ENCODE peak calls at places on chromosomes 1 and 21, in ten cellular contexts. T is kidney epithelial cell; D is upper lobe of right lung; N is fibroblast of the aortic adventitia; W is CD4-positive, alpha-beta memory T cell; E is brain microvascular endothelial cell; P is HFF-Myc; K is cardiac fibroblast; F is stomach; G is body of pancreas. H is an unnamed sample.

GRCh38 chr1:2494323-2494693 is 18.2 kb downstream of the PLCH2 start:
- DNase-seq in W (no peak), D (no peak), F (no peak), T (peak; percentile 48), K (peak; percentile 30), G (no peak), P (peak; percentile 25), E (no peak), N (no peak), H (no peak)

GRCh38 chr1:1215266-1215676 is 1.3 kb upstream of the TNFRSF4 start:
- DNase-seq in K (no peak), W (no peak), P (no peak), G (no peak), N (no peak), D (no peak), E (no peak), F (no peak), T (no peak), H (no peak)

GRCh38 chr1:200893411-200893901 is 1.2 kb upstream of the INAVA start:
- DNase-seq in P (no peak), K (no peak), D (no peak), G (no peak), T (no peak), E (no peak), F (no peak), W (no peak), N (no peak), H (no peak)

GRCh38 chr21:41506526-41507520 is 1.1 kb downstream of the TMPRSS2 start:
- DNase-seq in N (no peak), F (peak; percentile 75), P (no peak), G (peak; percentile 69), W (no peak), E (no peak), T (no peak), D (peak; percentile 83), K (no peak), H (no peak)

GRCh38 chr1:97160796-97161195 is 439.2 kb downstream of the PTBP2 start:
- DNase-seq in W (no peak), F (no peak), E (no peak), G (no peak), N (peak; percentile 58), D (no peak), K (peak; percentile 73), T (no peak), P (no peak), H (peak; percentile 89)

GRCh38 chr1:182215797-182216196 is 154.3 kb upstream of the ZNF648 start:
- DNase-seq in P (peak; percentile 61), K (no peak), E (no peak), D (no peak), T (no peak), N (no peak), F (no peak), W (no peak), G (no peak), H (no peak)

GRCh38 chr1:116356673-116357072 is 16.4 kb upstream of the ATP1A1 start:
- DNase-seq in W (no peak), K (peak; percentile 75), D (no peak), E (peak; percentile 48), P (no peak), F (no peak), G (no peak), T (no peak), N (peak; percentile 57), H (no peak)

GRCh38 chr1:86538775-86539174 is 8.1 kb upstream of the CLCA4 start:
- DNase-seq in N (no peak), E (no peak), G (no peak), W (no peak), P (no peak), F (no peak), D (no peak), T (no peak), K (no peak), H (no peak)

GRCh38 chr1:54579337-54579781 is 31.3 kb downstream of the ACOT11 start:
- DNase-seq in T (no peak), P (no peak), N (no peak), W (no peak), G (no peak), K (no peak), E (no peak), D (no peak), F (no peak), H (no peak)

GRCh38 chr1:67677925-67678324 is 7.1 kb upstream of the GADD45A start:
- DNase-seq in P (no peak), W (no peak), E (no peak), G (no peak), D (no peak), N (peak; percentile 68), T (no peak), F (no peak), K (no peak), H (no peak)

GRCh38 chr1:24870551-24871195 is 59.4 kb downstream of the RUNX3 start:
- DNase-seq in N (no peak), K (no peak), T (no peak), E (no peak), F (peak; percentile 24), D (no peak), W (no peak), P (no peak), G (no peak), H (no peak)

GRCh38 chr1:17922833-17923232 is 167.7 kb downstream of the ACTL8 start:
- DNase-seq in P (no peak), N (peak; percentile 31), F (peak; percentile 36), E (peak; percentile 25), K (peak; percentile 28), W (no peak), G (no peak), D (no peak), T (no peak), H (no peak)

GRCh38 chr1:74468982-74469603 is 43.3 kb downstream of the LRRC53 start:
- DNase-seq in K (peak; percentile 56), E (no peak), N (peak; percentile 51), F (no peak), W (no peak), P (peak; percentile 11), D (no peak), G (no peak), T (peak; percentile 9), H (no peak)

GRCh38 chr1:8571200-8571984 is 246.0 kb downstream of the RERE start:
- DNase-seq in K (peak; percentile 76), T (no peak), W (no peak), F (peak; percentile 73), P (no peak), E (peak; percentile 66), G (peak; percentile 30), D (no peak), N (peak; percentile 83), H (no peak)

GRCh38 chr1:89273324-89273778 is 691 bp upstream of the GBP5 start:
- DNase-seq in K (no peak), E (no peak), F (no peak), G (no peak), D (no peak), W (no peak), P (no peak), N (no peak), T (no peak), H (no peak)

GRCh38 chr1:230375795-230376194 is 50.3 kb downstream of the PGBD5 start:
- DNase-seq in E (no peak), P (no peak), T (no peak), K (no peak), G (no peak), N (no peak), D (no peak), F (no peak), W (no peak), H (no peak)

GRCh38 chr1:226109829-226110248 is 47.3 kb downstream of the H3-3A start:
- DNase-seq in P (peak; percentile 59), E (peak; percentile 72), W (peak; percentile 69), N (peak; percentile 67), D (peak; percentile 95), T (no peak), G (peak; percentile 88), K (peak; percentile 90), F (peak; percentile 88), H (no peak)

GRCh38 chr1:211910917-211911485 is 80.4 kb upstream of the LPGAT1 start:
- DNase-seq in E (no peak), N (no peak), P (peak; percentile 22), G (no peak), W (no peak), F (no peak), D (no peak), K (no peak), T (no peak), H (no peak)

DNA sequence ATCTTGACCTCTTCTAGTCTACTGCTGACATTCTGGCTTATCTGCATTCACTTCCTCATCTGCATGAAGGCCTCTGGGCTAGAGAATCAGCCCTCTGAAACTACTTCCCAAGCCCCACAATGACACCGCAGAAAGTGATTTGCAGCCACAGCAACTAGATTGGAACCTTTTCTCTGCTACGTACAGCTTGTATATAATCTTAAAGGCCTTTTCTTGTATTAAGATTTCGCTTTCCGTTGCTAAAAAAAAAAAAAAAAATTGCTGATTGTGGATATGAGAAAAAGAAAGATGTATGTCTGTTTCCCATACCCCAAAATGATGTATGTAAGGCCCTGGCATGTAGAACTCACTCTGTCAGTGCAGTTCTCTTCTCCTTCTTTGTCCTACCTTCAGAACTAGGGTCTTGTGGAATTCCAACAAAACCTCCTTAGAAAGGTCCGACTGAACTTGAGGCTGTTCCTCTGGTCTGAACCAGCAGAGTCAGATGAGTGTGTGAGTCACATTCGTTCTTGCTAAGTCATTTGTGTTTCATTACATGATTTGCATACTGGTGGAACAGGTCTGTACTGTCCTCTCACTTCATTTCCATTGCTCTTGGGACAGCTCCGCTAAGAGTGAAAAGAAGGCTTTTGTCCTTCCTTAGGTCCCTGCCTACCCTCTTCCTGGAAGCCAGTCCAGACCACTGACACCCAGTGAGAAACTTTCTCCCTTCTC is 62.7 kb downstream of the PLPP3 start:
- DNase-seq in T (peak; percentile 65), W (no peak), P (no peak), F (peak; percentile 37), D (no peak), N (peak; percentile 33), E (peak; percentile 14), K (peak; percentile 50), G (peak; percentile 41), H (no peak)
- H3K4me3 ChIP-seq in T (no peak overlapping the region), W (no peak overlapping the region), P (no peak overlapping the region), F (no peak overlapping the region), D (no peak overlapping the region), N (no peak overlapping the region), E (no peak overlapping the region), K (no peak overlapping the region), G (no peak overlapping the region), H (no peak overlapping the region)

GRCh38 chr1:199644912-199645311 is 382.6 kb upstream of the NR5A2 start:
- DNase-seq in G (no peak), T (no peak), W (no peak), N (no peak), D (no peak), F (no peak), E (no peak), P (no peak), K (no peak), H (no peak)
- H3K4me3 ChIP-seq in G (no peak overlapping the region), T (no peak overlapping the region), W (no peak overlapping the region), N (no peak overlapping the region), D (no peak overlapping the region), F (no peak overlapping the region), E (no peak overlapping the region), P (no peak overlapping the region), K (no peak overlapping the region), H (no peak overlapping the region)

GRCh38 chr1:12479311-12479710 is 138.7 kb downstream of the DHRS3 start:
- DNase-seq in G (no peak), F (no peak), E (no peak), P (no peak), D (no peak), N (no peak), W (no peak), K (no peak), T (no peak), H (no peak)
- H3K4me3 ChIP-seq in G (no peak overlapping the region), F (no peak overlapping the region), E (no peak overlapping the region), P (no peak overlapping the region), D (no peak overlapping the region), N (no peak overlapping the region), W (no peak overlapping the region), K (no peak overlapping the region), T (no peak overlapping the region), H (no peak overlapping the region)

GRCh38 chr1:65524931-65525296 is 104.4 kb downstream of the LEPR start:
- DNase-seq in N (no peak), T (no peak), W (no peak), K (no peak), P (no peak), F (no peak), G (no peak), D (no peak), E (no peak), H (no peak)
- H3K4me3 ChIP-seq in N (peak overlapping the region; percentile 58), T (peak overlapping the region; percentile 48), W (no peak overlapping the region), K (peak overlapping the region; percentile 51), P (peak overlapping the region; percentile 62), F (peak overlapping the region; percentile 64), G (no peak overlapping the region), D (peak overlapping the region; percentile 53), E (peak overlapping the region; percentile 51), H (peak overlapping the region; percentile 52)